ENCODE peak calls at places on chromosomes 7 and 10, in ten cellular contexts. V is OCI-LY7; D is choroid plexus epithelial cell; R is keratinocyte; Q is epithelial cell of esophagus; M is AG04450; O is BJ; T is pancreas; I is CD8-positive, alpha-beta T cell; P is fibroblast of pulmonary artery. X is an unnamed sample.

GRCh38 chr10:36764823-36765222 is 360.6 kb upstream of the ANKRD30A start:
- DNase-seq in V (no peak), D (no peak), R (no peak), Q (no peak), M (no peak), O (no peak), T (no peak), I (no peak), P (no peak), X (no peak)

GRCh38 chr10:113381906-113382562 is 170.8 kb upstream of the HABP2 start:
- DNase-seq in V (peak; percentile 31), D (peak; percentile 91), R (no peak), Q (no peak), M (no peak), O (no peak), T (no peak), I (peak; percentile 52), P (peak; percentile 79), X (peak; percentile 37)

GRCh38 chr10:3471497-3471896 is 298.9 kb upstream of the PITRM1 start:
- DNase-seq in V (no peak), D (no peak), R (no peak), Q (no peak), M (no peak), O (no peak), T (no peak), I (no peak), P (no peak), X (no peak)

GRCh38 chr10:62395892-62396291 is 21.7 kb downstream of the ZNF365 start:
- DNase-seq in V (no peak), D (no peak), R (no peak), Q (no peak), M (no peak), O (no peak), T (no peak), I (no peak), P (no peak), X (no peak)

GRCh38 chr7:36906956-36907355 is 182.7 kb upstream of the AOAH start:
- DNase-seq in V (no peak), D (no peak), R (no peak), Q (no peak), M (no peak), O (no peak), T (no peak), I (no peak), P (no peak), X (no peak)

GRCh38 chr7:2493205-2493604 is 17.0 kb upstream of the GRIFIN start:
- DNase-seq in V (no peak), D (no peak), R (no peak), Q (no peak), M (no peak), O (no peak), T (no peak), I (no peak), P (no peak), X (no peak)

GRCh38 chr10:100670828-100671479 is 74.4 kb upstream of the PAX2 start:
- DNase-seq in V (peak; percentile 47), D (peak; percentile 3), R (no peak), Q (no peak), M (no peak), O (no peak), T (peak; percentile 39), I (peak; percentile 64), P (no peak), X (peak; percentile 43)

GRCh38 chr10:72336259-72337038 is 18.3 kb downstream of the DNAJB12 start:
- DNase-seq in V (no peak), D (peak; percentile 47), R (no peak), Q (no peak), M (no peak), O (no peak), T (peak; percentile 87), I (no peak), P (peak; percentile 64), X (no peak)

GRCh38 chr10:125265579-125265955 is 105.2 kb upstream of the CTBP2 start:
- DNase-seq in V (no peak), D (no peak), R (no peak), Q (no peak), M (no peak), O (peak; percentile 54), T (no peak), I (peak; percentile 25), P (no peak), X (no peak)

GRCh38 chr10:114643158-114643557 is 14.9 kb downstream of the ABLIM1 start:
- DNase-seq in V (no peak), D (no peak), R (no peak), Q (no peak), M (no peak), O (no peak), T (no peak), I (no peak), P (no peak), X (no peak)

GRCh38 chr7:113731571-113731970 is 187.2 kb downstream of the PPP1R3A start:
- DNase-seq in V (no peak), D (peak; percentile 7), R (no peak), Q (peak; percentile 11), M (no peak), O (no peak), T (no peak), I (no peak), P (no peak), X (no peak)

GRCh38 chr7:95501261-95501816 is 15.6 kb downstream of the ASB4 start:
- DNase-seq in V (no peak), D (peak; percentile 40), R (no peak), Q (peak; percentile 13), M (no peak), O (no peak), T (no peak), I (no peak), P (no peak), X (peak; percentile 78)

DNA sequence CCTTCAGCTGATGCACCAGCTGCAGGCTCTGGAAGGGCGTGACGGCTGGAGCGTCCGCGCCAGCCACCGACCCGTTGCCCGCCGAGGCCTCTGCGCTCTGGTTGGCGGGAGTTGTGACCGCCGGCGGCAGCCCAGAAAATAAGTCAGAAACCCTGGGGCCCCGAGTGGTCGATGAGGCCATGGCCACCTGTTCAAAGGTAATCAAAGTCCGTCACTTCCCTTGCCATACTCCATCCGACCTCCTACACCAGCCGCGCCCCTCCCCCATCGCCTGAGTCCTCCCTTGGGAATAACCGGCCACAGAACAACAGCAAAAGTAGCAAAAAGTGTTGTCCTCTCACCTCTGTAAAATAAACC is 406 bp downstream of the PRLHR start:
- DNase-seq in V (no peak), D (no peak), R (no peak), Q (no peak), M (no peak), O (no peak), T (no peak), I (no peak), P (no peak), X (no peak)
- H3K4me3 ChIP-seq in V (no peak overlapping the region), D (no peak overlapping the region), R (no peak overlapping the region), Q (no peak overlapping the region), M (no peak overlapping the region), O (no peak overlapping the region), T (no peak overlapping the region), I (no peak overlapping the region), P (no peak overlapping the region), X (no peak overlapping the region)

GRCh38 chr7:3696113-3696512 is 395.1 kb downstream of the SDK1 start:
- DNase-seq in V (no peak), D (no peak), R (no peak), Q (no peak), M (no peak), O (no peak), T (no peak), I (no peak), P (no peak), X (no peak)

GRCh38 chr7:3691478-3692151 is 390.6 kb downstream of the SDK1 start:
- DNase-seq in V (no peak), D (no peak), R (no peak), Q (no peak), M (no peak), O (no peak), T (no peak), I (no peak), P (no peak), X (no peak)

GRCh38 chr7:3697472-3697871 is 396.4 kb downstream of the SDK1 start:
- DNase-seq in V (no peak), D (no peak), R (no peak), Q (no peak), M (no peak), O (no peak), T (no peak), I (no peak), P (no peak), X (no peak)

GRCh38 chr7:3695602-3696001 is 394.6 kb downstream of the SDK1 start:
- DNase-seq in V (peak; percentile 1), D (peak; percentile 9), R (no peak), Q (peak; percentile 18), M (no peak), O (no peak), T (no peak), I (no peak), P (peak; percentile 14), X (no peak)
- TF ChIP-seq CTCF in V (peak; percentile 23), D (peak; percentile 29), R (peak; percentile 21), Q (peak; percentile 20), M (peak; percentile 6), O (no peak), T (no peak), I (no peak), P (peak; percentile 28), X (no peak)

DNA sequence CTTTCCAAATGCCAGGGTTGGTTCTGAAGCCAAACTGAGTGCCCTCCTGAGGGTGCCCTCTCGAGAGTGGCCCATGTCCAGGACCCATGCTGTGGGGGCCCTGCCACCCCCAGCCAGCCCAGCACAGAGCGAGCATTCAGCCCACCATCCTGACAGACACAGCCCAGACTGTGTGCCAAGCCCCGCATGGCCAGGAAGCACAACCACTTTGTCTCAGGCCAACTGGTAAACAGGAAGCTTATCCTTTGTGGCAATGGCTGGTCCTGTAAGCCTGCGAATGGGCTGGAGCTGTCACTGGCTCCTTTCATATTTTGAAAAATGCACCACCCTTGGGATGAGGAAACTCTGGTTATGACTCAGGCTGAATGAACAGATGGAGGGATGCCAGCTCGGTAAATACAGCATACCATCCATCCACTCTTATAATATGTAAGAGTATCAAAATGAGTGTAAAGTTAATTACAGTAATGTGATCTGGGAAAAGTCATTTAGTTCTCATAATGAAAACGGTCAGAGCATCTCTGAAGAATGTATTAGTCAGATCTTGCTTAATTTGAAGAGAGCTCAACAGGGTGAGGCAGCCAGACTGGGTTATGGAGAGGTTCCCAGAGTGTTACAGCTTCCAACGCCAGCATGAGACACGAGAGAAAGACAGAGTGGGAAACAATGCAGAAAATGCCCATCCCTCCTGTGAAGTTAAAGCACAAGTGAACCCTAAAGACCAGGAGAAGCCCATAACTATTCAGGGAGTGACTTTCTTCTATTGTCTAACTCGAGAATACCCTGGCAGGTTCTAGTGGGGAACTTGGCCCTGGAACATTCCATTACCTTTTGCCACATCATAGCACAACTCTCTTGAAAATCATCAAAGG is 65.1 kb downstream of the STK17A start:
- DNase-seq in V (peak; percentile 57), D (peak; percentile 98), R (peak; percentile 78), Q (peak; percentile 98), M (peak; percentile 99), O (peak; percentile 100), T (peak; percentile 71), I (peak; percentile 70), P (peak; percentile 97), X (peak; percentile 82)
- H3K4me3 ChIP-seq in V (peak overlapping the region; percentile 64), D (peak overlapping the region; percentile 27), R (no peak overlapping the region), Q (no peak overlapping the region), M (peak overlapping the region; percentile 42), O (no peak overlapping the region), T (no peak overlapping the region), I (peak overlapping the region; percentile 42), P (peak overlapping the region; percentile 34), X (peak overlapping the region; percentile 38)

DNA sequence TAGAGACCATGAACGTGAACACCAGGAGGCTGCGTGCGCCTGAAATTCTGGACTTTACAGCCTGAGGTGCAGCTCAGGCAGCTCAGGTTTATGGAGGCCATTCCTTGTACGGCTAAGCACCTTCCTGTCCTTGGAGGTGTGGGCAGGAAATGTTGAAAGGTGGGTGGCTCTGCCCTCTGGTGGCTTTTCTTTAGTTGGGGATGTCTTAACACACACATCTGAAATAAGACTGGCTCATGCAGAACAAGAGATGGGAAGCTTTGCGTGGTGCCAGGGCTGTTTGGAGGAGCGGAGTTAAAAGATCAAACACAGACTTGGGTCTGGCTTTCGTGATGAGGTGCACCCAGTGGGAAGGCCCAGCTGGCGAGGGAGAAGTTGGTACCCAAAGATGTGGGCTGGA is 64.1 kb downstream of the DOCK1 start:
- DNase-seq in V (no peak), D (peak; percentile 30), R (no peak), Q (peak; percentile 45), M (no peak), O (no peak), T (no peak), I (peak; percentile 34), P (peak; percentile 6), X (no peak)
- TF ChIP-seq CTCF in V (no peak), D (peak; percentile 39), R (peak; percentile 14), Q (peak; percentile 32), M (peak; percentile 15), O (no peak), T (no peak), I (no peak), P (no peak), X (no peak)

X was measured in GM12865.